ENCODE peak calls at places on chromosomes 13 and 19, in seven cellular contexts. X, Q, R, Y, D, N and G are unnamed samples.

GRCh38 chr19:18789883-18790565 is 1.1 kb downstream of the COMP start:
- DNase-seq in D (peak; percentile 43), X (no peak), N (no peak), R (no peak), Y (no peak), Q (no peak), G (no peak)

GRCh38 chr13:70107125-70107497 is 515 bp upstream of the ATXN8OS start:
- DNase-seq in Y (no peak), N (no peak), D (no peak), Q (no peak), X (no peak), R (no peak), G (no peak)

GRCh38 chr19:47315125-47315821 is 5.6 kb downstream of the C5AR1 start:
- DNase-seq in N (peak; percentile 51), R (no peak), X (peak; percentile 80), D (no peak), Y (peak; percentile 62), Q (no peak), G (peak; percentile 79)

GRCh38 chr13:32639502-32640105 is 53.4 kb downstream of the PDS5B start:
- DNase-seq in X (no peak), N (peak; percentile 56), Y (peak; percentile 54), R (no peak), Q (peak; percentile 50), D (peak; percentile 8), G (peak; percentile 67)

GRCh38 chr13:25192936-25193335 is 20.8 kb upstream of the AMER2 start:
- DNase-seq in D (no peak), X (no peak), N (no peak), R (no peak), Q (no peak), Y (no peak), G (no peak)

GRCh38 chr13:104586010-104586746 is 1520.0 kb upstream of the SLC10A2 start:
- DNase-seq in R (no peak), Y (no peak), N (peak; percentile 8), D (no peak), Q (no peak), X (no peak), G (no peak)

GRCh38 chr19:10878253-10878652 is 6.9 kb downstream of the CARM1 start:
- DNase-seq in Y (no peak), Q (no peak), N (no peak), D (no peak), R (no peak), X (no peak), G (no peak)

GRCh38 chr19:4066682-4067395 is at the start of gene ZBTB7A:
- DNase-seq in N (peak; percentile 31), Y (peak; percentile 93), D (peak; percentile 51), Q (peak; percentile 74), R (no peak), X (peak; percentile 92), G (peak; percentile 90)

GRCh38 chr19:5057860-5058259 is 88.9 kb downstream of the KDM4B start:
- DNase-seq in R (no peak), Y (no peak), X (no peak), N (no peak), Q (no peak), D (no peak), G (no peak)

GRCh38 chr13:109790951-109791605 is 4.7 kb upstream of the IRS2 start:
- DNase-seq in R (no peak), X (no peak), N (no peak), D (peak; percentile 57), Y (no peak), Q (no peak), G (no peak)

GRCh38 chr19:55447421-55448174 is 4.5 kb upstream of the SHISA7 start:
- DNase-seq in N (no peak), X (no peak), Y (no peak), R (no peak), D (peak; percentile 52), Q (no peak), G (no peak)